ENCODE peak calls at places on chromosome 5, in ten cellular contexts. One of them, this sample, is unnamed.

GRCh38 chr5:135356522-135357318 is 42.3 kb downstream of the MACROH2A1 start:
- DNase-seq in GM12891: no peak
- DNase-seq in A549: no peak
- DNase-seq in heart left ventricle: peak; percentile 85
- DNase-seq in ovary: peak; percentile 59
- DNase-seq in stomach: peak; percentile 47
- DNase-seq in body of pancreas: peak; percentile 49
- DNase-seq in IMR-90: peak; percentile 67
- DNase-seq in adrenal gland: peak; percentile 92
- DNase-seq in spleen: peak; percentile 75
- DNase-seq in this sample: no peak

GRCh38 chr5:168047043-168047668 is 244.3 kb upstream of the WWC1 start:
- DNase-seq in GM12891: no peak
- DNase-seq in A549: peak; percentile 61
- DNase-seq in heart left ventricle: peak; percentile 44
- DNase-seq in ovary: no peak
- DNase-seq in stomach: peak; percentile 41
- DNase-seq in body of pancreas: peak; percentile 82
- DNase-seq in IMR-90: peak; percentile 22
- DNase-seq in adrenal gland: peak; percentile 24
- DNase-seq in spleen: no peak
- DNase-seq in this sample: peak; percentile 37

GRCh38 chr5:57804007-57804444 is 321.4 kb upstream of the ACTBL2 start:
- DNase-seq in GM12891: no peak
- DNase-seq in A549: no peak
- DNase-seq in heart left ventricle: no peak
- DNase-seq in ovary: no peak
- DNase-seq in stomach: no peak
- DNase-seq in body of pancreas: no peak
- DNase-seq in IMR-90: peak; percentile 83
- DNase-seq in adrenal gland: no peak
- DNase-seq in spleen: no peak
- DNase-seq in this sample: no peak

GRCh38 chr5:154997746-154998145 is 15.8 kb upstream of the KIF4B start:
- DNase-seq in GM12891: no peak
- DNase-seq in A549: no peak
- DNase-seq in heart left ventricle: no peak
- DNase-seq in ovary: no peak
- DNase-seq in stomach: no peak
- DNase-seq in body of pancreas: no peak
- DNase-seq in IMR-90: peak; percentile 11
- DNase-seq in adrenal gland: no peak
- DNase-seq in spleen: no peak
- DNase-seq in this sample: no peak

GRCh38 chr5:179759961-179760541 is 27.4 kb downstream of the MAML1 start:
- DNase-seq in GM12891: no peak
- DNase-seq in A549: no peak
- DNase-seq in heart left ventricle: no peak
- DNase-seq in ovary: no peak
- DNase-seq in stomach: no peak
- DNase-seq in body of pancreas: no peak
- DNase-seq in IMR-90: no peak
- DNase-seq in adrenal gland: no peak
- DNase-seq in spleen: peak; percentile 14
- DNase-seq in this sample: no peak

GRCh38 chr5:78534148-78535009 is 114.2 kb downstream of the LHFPL2 start:
- DNase-seq in GM12891: no peak
- DNase-seq in A549: no peak
- DNase-seq in heart left ventricle: peak; percentile 61
- DNase-seq in ovary: no peak
- DNase-seq in stomach: no peak
- DNase-seq in body of pancreas: peak; percentile 52
- DNase-seq in IMR-90: peak; percentile 72
- DNase-seq in adrenal gland: peak; percentile 68
- DNase-seq in spleen: no peak
- DNase-seq in this sample: peak; percentile 58

GRCh38 chr5:55691265-55692105 is 20.6 kb downstream of the SLC38A9 start:
- DNase-seq in GM12891: no peak
- DNase-seq in A549: peak; percentile 27
- DNase-seq in heart left ventricle: no peak
- DNase-seq in ovary: no peak
- DNase-seq in stomach: no peak
- DNase-seq in body of pancreas: no peak
- DNase-seq in IMR-90: peak; percentile 59
- DNase-seq in adrenal gland: no peak
- DNase-seq in spleen: no peak
- DNase-seq in this sample: no peak

GRCh38 chr5:82351754-82352145 is 73.6 kb upstream of the RPS23 start:
- DNase-seq in GM12891: peak; percentile 30
- DNase-seq in A549: peak; percentile 55
- DNase-seq in heart left ventricle: no peak
- DNase-seq in ovary: no peak
- DNase-seq in stomach: no peak
- DNase-seq in body of pancreas: peak; percentile 23
- DNase-seq in IMR-90: peak; percentile 89
- DNase-seq in adrenal gland: no peak
- DNase-seq in spleen: no peak
- DNase-seq in this sample: peak; percentile 35

GRCh38 chr5:88665750-88666215 is 217.2 kb downstream of the MEF2C start:
- DNase-seq in GM12891: no peak
- DNase-seq in A549: no peak
- DNase-seq in heart left ventricle: no peak
- DNase-seq in ovary: no peak
- DNase-seq in stomach: no peak
- DNase-seq in body of pancreas: no peak
- DNase-seq in IMR-90: no peak
- DNase-seq in adrenal gland: no peak
- DNase-seq in spleen: no peak
- DNase-seq in this sample: no peak

GRCh38 chr5:94577466-94578245 is 40.7 kb downstream of the KIAA0825 start:
- DNase-seq in GM12891: no peak
- DNase-seq in A549: no peak
- DNase-seq in heart left ventricle: no peak
- DNase-seq in ovary: no peak
- DNase-seq in stomach: no peak
- DNase-seq in body of pancreas: no peak
- DNase-seq in IMR-90: no peak
- DNase-seq in adrenal gland: no peak
- DNase-seq in spleen: no peak
- DNase-seq in this sample: no peak

GRCh38 chr5:173016069-173016455 is 32.5 kb downstream of the ATP6V0E1 start:
- DNase-seq in GM12891: no peak
- DNase-seq in A549: no peak
- DNase-seq in heart left ventricle: no peak
- DNase-seq in ovary: no peak
- DNase-seq in stomach: no peak
- DNase-seq in body of pancreas: no peak
- DNase-seq in IMR-90: no peak
- DNase-seq in adrenal gland: no peak
- DNase-seq in spleen: no peak
- DNase-seq in this sample: no peak

GRCh38 chr5:1883925-1884637 is 1.4 kb upstream of the IRX4 start:
- DNase-seq in GM12891: no peak
- DNase-seq in A549: no peak
- DNase-seq in heart left ventricle: no peak
- DNase-seq in ovary: no peak
- DNase-seq in stomach: no peak
- DNase-seq in body of pancreas: no peak
- DNase-seq in IMR-90: no peak
- DNase-seq in adrenal gland: no peak
- DNase-seq in spleen: peak; percentile 68
- DNase-seq in this sample: no peak

GRCh38 chr5:174426388-174426787 is 298.0 kb upstream of the MSX2 start:
- DNase-seq in GM12891: no peak
- DNase-seq in A549: no peak
- DNase-seq in heart left ventricle: no peak
- DNase-seq in ovary: no peak
- DNase-seq in stomach: no peak
- DNase-seq in body of pancreas: no peak
- DNase-seq in IMR-90: no peak
- DNase-seq in adrenal gland: no peak
- DNase-seq in spleen: no peak
- DNase-seq in this sample: no peak

GRCh38 chr5:116145416-116145815 is 60.6 kb downstream of the COMMD10 start:
- DNase-seq in GM12891: no peak
- DNase-seq in A549: no peak
- DNase-seq in heart left ventricle: no peak
- DNase-seq in ovary: no peak
- DNase-seq in stomach: no peak
- DNase-seq in body of pancreas: no peak
- DNase-seq in IMR-90: no peak
- DNase-seq in adrenal gland: no peak
- DNase-seq in spleen: no peak
- DNase-seq in this sample: no peak

GRCh38 chr5:65718576-65719310 is 3.2 kb downstream of the SGTB start:
- DNase-seq in GM12891: no peak
- DNase-seq in A549: no peak
- DNase-seq in heart left ventricle: no peak
- DNase-seq in ovary: no peak
- DNase-seq in stomach: no peak
- DNase-seq in body of pancreas: no peak
- DNase-seq in IMR-90: no peak
- DNase-seq in adrenal gland: no peak
- DNase-seq in spleen: no peak
- DNase-seq in this sample: no peak

GRCh38 chr5:65727491-65728156 is 5.6 kb downstream of the NLN start:
- DNase-seq in GM12891: no peak
- DNase-seq in A549: no peak
- DNase-seq in heart left ventricle: no peak
- DNase-seq in ovary: no peak
- DNase-seq in stomach: no peak
- DNase-seq in body of pancreas: no peak
- DNase-seq in IMR-90: no peak
- DNase-seq in adrenal gland: no peak
- DNase-seq in spleen: no peak
- DNase-seq in this sample: no peak

GRCh38 chr5:65721050-65721774 is 697 bp downstream of the SGTB start:
- DNase-seq in GM12891: no peak
- DNase-seq in A549: peak; percentile 45
- DNase-seq in heart left ventricle: peak; percentile 37
- DNase-seq in ovary: peak; percentile 54
- DNase-seq in stomach: peak; percentile 53
- DNase-seq in body of pancreas: peak; percentile 53
- DNase-seq in IMR-90: peak; percentile 83
- DNase-seq in adrenal gland: peak; percentile 67
- DNase-seq in spleen: peak; percentile 86
- DNase-seq in this sample: peak; percentile 65

GRCh38 chr5:65722575-65723424 is 795 bp downstream of the NLN start:
- DNase-seq in GM12891: no peak
- DNase-seq in A549: peak; percentile 65
- DNase-seq in heart left ventricle: no peak
- DNase-seq in ovary: no peak
- DNase-seq in stomach: no peak
- DNase-seq in body of pancreas: peak; percentile 22
- DNase-seq in IMR-90: peak; percentile 63
- DNase-seq in adrenal gland: peak; percentile 24
- DNase-seq in spleen: no peak
- DNase-seq in this sample: peak; percentile 51

DNA sequence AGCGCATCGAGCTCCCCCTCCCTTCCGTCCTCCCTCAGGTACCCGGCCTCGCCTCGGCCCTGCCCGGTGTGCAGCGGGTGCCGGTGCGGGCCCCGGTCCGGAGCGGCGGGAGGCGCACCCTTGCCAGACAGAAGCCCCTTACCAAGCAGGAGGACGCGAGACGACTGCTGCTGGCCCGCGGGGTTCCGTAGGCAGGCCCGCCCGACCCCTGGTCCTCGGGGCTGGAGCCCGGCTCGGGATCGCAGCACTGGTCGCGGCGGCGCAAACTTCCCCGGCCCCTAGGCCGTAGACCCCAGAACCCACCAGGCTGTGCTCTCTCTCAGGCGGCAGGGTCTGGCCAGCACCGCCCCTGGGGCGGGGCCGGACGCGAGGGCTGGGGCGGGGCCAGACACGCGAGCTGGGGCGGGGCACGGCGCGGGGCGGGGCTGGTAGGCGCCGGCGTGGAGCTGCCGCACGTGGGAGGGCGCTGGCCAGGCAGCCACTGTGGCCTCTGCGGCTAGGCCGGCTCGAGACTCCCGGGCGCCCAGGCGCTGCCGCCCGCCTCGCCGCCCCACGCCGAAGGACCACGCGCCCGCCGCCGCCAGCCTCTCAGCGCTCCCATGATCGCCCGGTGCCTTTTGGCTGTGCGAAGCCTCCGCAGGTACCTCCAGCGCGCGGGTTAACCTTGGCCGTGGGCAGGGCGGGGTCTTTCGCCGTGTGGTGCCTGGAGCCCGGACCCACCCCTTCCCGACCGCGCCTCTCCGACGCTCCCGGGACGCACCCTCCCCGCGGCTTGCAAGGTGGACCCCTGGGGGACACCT is at the start of the genes NLN and SGTB:
- DNase-seq in GM12891: peak; percentile 88
- DNase-seq in A549: peak; percentile 74
- DNase-seq in heart left ventricle: peak; percentile 90
- DNase-seq in ovary: peak; percentile 75
- DNase-seq in stomach: peak; percentile 90
- DNase-seq in body of pancreas: peak; percentile 82
- DNase-seq in IMR-90: peak; percentile 66
- DNase-seq in adrenal gland: peak; percentile 83
- DNase-seq in spleen: peak; percentile 98
- DNase-seq in this sample: peak; percentile 77
- TF ChIP-seq POLR2A in GM12891: no peak
- TF ChIP-seq POLR2A in A549: peak; percentile 73
- TF ChIP-seq POLR2A in heart left ventricle: no peak
- TF ChIP-seq POLR2A in ovary: no peak
- TF ChIP-seq POLR2A in stomach: no peak
- TF ChIP-seq POLR2A in body of pancreas: peak; percentile 24
- TF ChIP-seq POLR2A in IMR-90: no peak
- TF ChIP-seq POLR2A in adrenal gland: no peak
- TF ChIP-seq POLR2A in spleen: no peak
- TF ChIP-seq POLR2A in this sample: peak; percentile 86

GRCh38 chr5:119340597-119341218 is 15.1 kb upstream of the TNFAIP8 start:
- DNase-seq in GM12891: no peak
- DNase-seq in A549: no peak
- DNase-seq in heart left ventricle: no peak
- DNase-seq in ovary: no peak
- DNase-seq in stomach: no peak
- DNase-seq in body of pancreas: no peak
- DNase-seq in IMR-90: no peak
- DNase-seq in adrenal gland: no peak
- DNase-seq in spleen: peak; percentile 82
- DNase-seq in this sample: no peak
- TF ChIP-seq POLR2A in GM12891: no peak
- TF ChIP-seq POLR2A in A549: no peak
- TF ChIP-seq POLR2A in heart left ventricle: no peak
- TF ChIP-seq POLR2A in ovary: no peak
- TF ChIP-seq POLR2A in stomach: no peak
- TF ChIP-seq POLR2A in body of pancreas: no peak
- TF ChIP-seq POLR2A in IMR-90: no peak
- TF ChIP-seq POLR2A in adrenal gland: no peak
- TF ChIP-seq POLR2A in spleen: no peak
- TF ChIP-seq POLR2A in this sample: no peak

GRCh38 chr5:100900796-100901731 is 2.0 kb downstream of the ST8SIA4 start:
- DNase-seq in GM12891: peak; percentile 28
- DNase-seq in A549: no peak
- DNase-seq in heart left ventricle: peak; percentile 78
- DNase-seq in ovary: no peak
- DNase-seq in stomach: peak; percentile 70
- DNase-seq in body of pancreas: peak; percentile 66
- DNase-seq in IMR-90: peak; percentile 15
- DNase-seq in adrenal gland: peak; percentile 57
- DNase-seq in spleen: peak; percentile 97
- DNase-seq in this sample: peak; percentile 49
- TF ChIP-seq POLR2A in GM12891: peak; percentile 66
- TF ChIP-seq POLR2A in A549: peak; percentile 21
- TF ChIP-seq POLR2A in heart left ventricle: no peak
- TF ChIP-seq POLR2A in ovary: no peak
- TF ChIP-seq POLR2A in stomach: no peak
- TF ChIP-seq POLR2A in body of pancreas: peak; percentile 49
- TF ChIP-seq POLR2A in IMR-90: no peak
- TF ChIP-seq POLR2A in adrenal gland: no peak
- TF ChIP-seq POLR2A in spleen: peak; percentile 77
- TF ChIP-seq POLR2A in this sample: no peak

GRCh38 chr5:122442938-122443337 is 130.9 kb downstream of the SNCAIP start:
- DNase-seq in GM12891: no peak
- DNase-seq in A549: no peak
- DNase-seq in heart left ventricle: no peak
- DNase-seq in ovary: no peak
- DNase-seq in stomach: no peak
- DNase-seq in body of pancreas: no peak
- DNase-seq in IMR-90: no peak
- DNase-seq in adrenal gland: no peak
- DNase-seq in spleen: no peak
- DNase-seq in this sample: no peak
- TF ChIP-seq POLR2A in GM12891: no peak
- TF ChIP-seq POLR2A in A549: no peak
- TF ChIP-seq POLR2A in heart left ventricle: no peak
- TF ChIP-seq POLR2A in ovary: no peak
- TF ChIP-seq POLR2A in stomach: no peak
- TF ChIP-seq POLR2A in body of pancreas: no peak
- TF ChIP-seq POLR2A in IMR-90: no peak
- TF ChIP-seq POLR2A in adrenal gland: no peak
- TF ChIP-seq POLR2A in spleen: no peak
- TF ChIP-seq POLR2A in this sample: no peak

This sample was measured in H54.